ENCODE peak calls at places on chromosomes 6 and 20, in nine cellular contexts. E, B, C, R, G, I, Y, J and M are unnamed samples.

GRCh38 chr6:93624408-93624807 is 205.0 kb upstream of the EPHA7 start:
- DNase-seq in E (no peak), B (no peak), C (no peak), R (no peak), G (no peak), I (no peak), Y (no peak), J (no peak), M (no peak)

GRCh38 chr6:11681770-11682169 is 96.8 kb downstream of the ADTRP start:
- DNase-seq in E (no peak), B (no peak), C (no peak), R (no peak), G (no peak), I (no peak), Y (no peak), J (no peak), M (no peak)

GRCh38 chr6:138428943-138429616 is 25.1 kb downstream of the HEBP2 start:
- DNase-seq in E (no peak), B (no peak), C (peak; percentile 86), R (peak; percentile 67), G (no peak), I (peak; percentile 56), Y (peak; percentile 24), J (no peak), M (peak; percentile 41)

GRCh38 chr6:53342210-53342609 is 6.5 kb downstream of the ELOVL5 start:
- DNase-seq in E (no peak), B (no peak), C (no peak), R (no peak), G (no peak), I (no peak), Y (no peak), J (no peak), M (no peak)

GRCh38 chr20:54475334-54476287 is at the start of gene DOK5:
- DNase-seq in E (no peak), B (peak; percentile 42), C (peak; percentile 91), R (peak; percentile 33), G (no peak), I (peak; percentile 71), Y (no peak), J (peak; percentile 36), M (no peak)

GRCh38 chr6:17803409-17803808 is 96.7 kb upstream of the NUP153 start:
- DNase-seq in E (no peak), B (no peak), C (no peak), R (no peak), G (no peak), I (no peak), Y (no peak), J (no peak), M (no peak)

GRCh38 chr6:67358241-67358640 is 1276.8 kb upstream of the ADGRB3 start:
- DNase-seq in E (no peak), B (no peak), C (no peak), R (no peak), G (no peak), I (no peak), Y (no peak), J (no peak), M (no peak)

GRCh38 chr6:6851059-6851658 is 256.6 kb upstream of the RREB1 start:
- DNase-seq in E (no peak), B (peak; percentile 62), C (peak; percentile 51), R (peak; percentile 49), G (peak; percentile 67), I (peak; percentile 51), Y (no peak), J (peak; percentile 65), M (peak; percentile 53)

GRCh38 chr6:14661188-14661587 is 543.6 kb downstream of the CD83 start:
- DNase-seq in E (no peak), B (no peak), C (no peak), R (no peak), G (no peak), I (no peak), Y (peak; percentile 22), J (no peak), M (no peak)

GRCh38 chr6:14658909-14659561 is 541.5 kb downstream of the CD83 start:
- DNase-seq in E (no peak), B (no peak), C (peak; percentile 12), R (peak; percentile 33), G (no peak), I (peak; percentile 86), Y (no peak), J (no peak), M (no peak)

GRCh38 chr6:14664112-14664592 is 546.6 kb downstream of the CD83 start:
- DNase-seq in E (no peak), B (no peak), C (no peak), R (no peak), G (no peak), I (no peak), Y (peak; percentile 38), J (no peak), M (peak; percentile 7)

GRCh38 chr6:14660767-14661166 is 543.2 kb downstream of the CD83 start:
- DNase-seq in E (no peak), B (no peak), C (no peak), R (no peak), G (no peak), I (no peak), Y (no peak), J (no peak), M (no peak)

DNA sequence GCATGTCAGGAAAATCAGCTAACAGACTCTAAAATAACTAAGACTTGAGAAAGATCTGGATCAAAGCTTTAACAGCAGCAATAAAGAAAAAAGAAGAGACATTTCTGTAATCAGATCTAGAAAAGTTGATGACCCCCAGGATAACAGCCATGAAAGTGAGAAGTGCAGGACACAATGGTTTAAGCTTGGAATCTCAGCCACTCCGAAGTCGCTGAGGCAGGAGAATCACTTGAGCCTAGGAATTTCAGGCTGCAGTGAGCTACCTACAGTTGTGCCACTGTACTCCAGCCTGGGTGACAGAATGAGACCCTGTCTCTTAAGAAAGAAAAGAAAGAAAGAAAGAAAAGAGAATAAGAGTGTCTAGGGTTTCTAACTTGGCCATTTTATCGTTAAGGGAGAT is 544.1 kb downstream of the CD83 start:
- DNase-seq in E (no peak), B (no peak), C (no peak), R (no peak), G (no peak), I (no peak), Y (no peak), J (no peak), M (no peak)
- H3K4me1 ChIP-seq in E (peaks cover 7% of the 10 kb centered on the region), B (no peaks in the 10 kb centered on the region), C (peaks cover 4% of the 10 kb centered on the region), R (no peaks in the 10 kb centered on the region), G (no peaks in the 10 kb centered on the region), I (peaks cover 2% of the 10 kb centered on the region), Y (peaks cover 45% of the 10 kb centered on the region), J (no peaks in the 10 kb centered on the region), M (peaks cover 17% of the 10 kb centered on the region)

GRCh38 chr6:25032964-25033363 is 97.2 kb upstream of the RIPOR2 start:
- DNase-seq in E (no peak), B (no peak), C (no peak), R (no peak), G (no peak), I (no peak), Y (no peak), J (no peak), M (no peak)

GRCh38 chr6:25038300-25038699 is 102.5 kb upstream of the RIPOR2 start:
- DNase-seq in E (no peak), B (no peak), C (no peak), R (no peak), G (no peak), I (no peak), Y (no peak), J (no peak), M (no peak)

GRCh38 chr6:25035451-25036435 is 100.0 kb upstream of the RIPOR2 start:
- DNase-seq in E (no peak), B (no peak), C (no peak), R (no peak), G (no peak), I (peak; percentile 90), Y (no peak), J (no peak), M (no peak)

GRCh38 chr6:25036461-25036860 is 100.7 kb upstream of the RIPOR2 start:
- DNase-seq in E (no peak), B (no peak), C (no peak), R (no peak), G (no peak), I (no peak), Y (no peak), J (no peak), M (no peak)

DNA sequence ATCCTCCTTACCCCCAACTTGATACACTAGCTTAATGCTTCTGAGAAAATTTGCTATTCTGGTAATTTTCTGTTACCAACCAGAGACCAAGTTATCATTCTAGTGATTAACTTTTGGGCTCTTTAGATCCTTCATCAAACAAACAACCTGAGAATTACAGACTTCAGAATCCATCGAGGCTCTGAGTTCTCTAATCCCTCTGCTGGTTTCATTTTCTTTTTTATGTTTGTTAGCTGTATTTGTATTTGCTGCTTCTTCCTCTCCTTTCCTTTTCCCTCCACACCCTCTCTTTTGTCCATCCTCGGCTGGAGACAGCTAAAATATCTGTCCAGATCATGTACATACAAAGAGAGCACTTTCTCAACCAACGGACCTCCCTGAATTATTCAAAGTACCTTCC is 98.7 kb upstream of the RIPOR2 start:
- DNase-seq in E (no peak), B (no peak), C (peak; percentile 36), R (no peak), G (no peak), I (no peak), Y (no peak), J (no peak), M (no peak)
- H3K4me3 ChIP-seq in E (no peak overlapping the region), B (peak overlapping the region; percentile 31), C (peak overlapping the region; percentile 66), R (no peak overlapping the region), G (no peak overlapping the region), I (no peak overlapping the region), Y (peak overlapping the region; percentile 65), J (peak overlapping the region; percentile 6), M (peak overlapping the region; percentile 3)

DNA sequence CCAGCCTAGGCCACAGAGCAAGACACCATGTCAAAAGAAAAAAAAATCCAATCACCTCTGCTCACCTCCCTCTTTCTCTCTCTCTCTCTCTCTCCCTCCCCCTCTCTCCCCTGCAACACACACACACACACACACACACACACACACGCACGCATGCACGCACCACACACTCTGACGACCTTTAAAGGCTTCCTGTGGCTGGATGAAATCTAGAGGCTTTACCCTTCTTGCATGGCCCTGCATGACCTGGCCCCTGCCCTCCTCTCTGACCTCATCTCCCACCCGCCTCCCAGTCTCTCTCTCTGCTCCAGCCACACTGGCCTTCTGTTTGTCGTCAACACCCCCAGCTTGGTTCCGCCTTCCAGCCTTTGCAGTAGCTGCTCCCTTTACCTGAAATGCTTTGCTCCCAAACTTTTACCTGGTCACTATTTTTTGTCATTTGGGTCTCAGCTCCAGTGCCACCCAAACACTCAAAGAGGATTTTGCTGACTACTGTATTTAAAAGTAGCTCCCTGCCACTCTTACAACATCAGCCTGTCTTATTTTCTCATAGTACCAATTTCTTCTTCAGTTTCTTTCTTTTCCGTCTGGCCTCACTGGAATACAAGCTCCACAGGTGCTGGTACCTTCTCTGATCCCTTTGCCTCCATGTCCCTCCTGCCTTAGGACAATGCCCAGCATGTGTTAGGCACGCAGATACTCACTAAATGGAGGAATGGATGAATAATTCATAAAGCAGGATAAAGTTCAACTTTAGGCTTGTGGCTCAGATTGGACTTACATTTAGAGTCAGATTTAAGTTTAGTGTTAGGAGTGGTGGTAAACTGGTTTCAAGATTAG is 4.3 kb upstream of the LTA start:
- DNase-seq in E (no peak), B (no peak), C (no peak), R (no peak), G (no peak), I (peak; percentile 67), Y (no peak), J (no peak), M (no peak)
- H3K4me1 ChIP-seq in E (peaks cover 7% of the 10 kb centered on the region), B (peaks cover 12% of the 10 kb centered on the region), C (peaks cover 17% of the 10 kb centered on the region), R (no peaks in the 10 kb centered on the region), G (no peaks in the 10 kb centered on the region), I (no peaks in the 10 kb centered on the region), Y (peaks cover 62% of the 10 kb centered on the region), J (no peaks in the 10 kb centered on the region), M (peaks cover 11% of the 10 kb centered on the region)

DNA sequence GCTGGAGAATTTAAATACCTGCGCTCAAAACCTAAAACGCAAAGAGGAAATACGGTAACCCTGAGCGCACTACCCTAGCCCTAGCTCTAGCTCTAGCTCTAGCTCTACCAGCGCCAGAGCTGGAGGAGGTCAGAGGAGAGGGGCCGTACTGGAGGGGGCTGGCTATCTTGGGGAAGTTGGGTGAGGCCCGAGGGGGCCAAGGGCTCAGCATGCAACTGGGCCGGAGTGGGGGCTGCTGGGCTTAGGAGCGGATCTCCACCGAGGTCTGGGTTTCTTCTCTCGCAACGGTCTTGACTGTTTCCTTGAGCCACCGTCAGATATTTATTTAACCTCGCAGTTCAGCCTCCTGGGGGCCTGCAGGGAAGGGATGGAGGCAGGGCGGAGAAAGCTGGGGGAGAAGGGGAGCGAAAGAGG is 91.0 kb downstream of the NCR2 start:
- DNase-seq in E (no peak), B (no peak), C (peak; percentile 36), R (peak; percentile 29), G (no peak), I (peak; percentile 72), Y (no peak), J (no peak), M (no peak)
- H3K4me3 ChIP-seq in E (peak overlapping the region; percentile 1), B (no peak overlapping the region), C (no peak overlapping the region), R (no peak overlapping the region), G (no peak overlapping the region), I (no peak overlapping the region), Y (no peak overlapping the region), J (no peak overlapping the region), M (no peak overlapping the region)